ENCODE peak calls at places on chromosome 13, in four cellular contexts. L is neural crest cell; R is stimulated activated CD4-positive, alpha-beta T cell treated with anti-CD3 and anti-CD28 coated beads, Interleukin-1b, Interleukin-23, amount 100 ng/mL, for 1 hour; C is iPS-NIHi11. Q is an unnamed sample.
A peak's percentile ranks its signal among the peaks of the same experiment; 100 is the strongest.

GRCh38 chr13:38430761-38431160 is 81.1 kb downstream of the UFM1 start:
- DNase-seq in R (no peak), L (no peak), C (no peak), Q (no peak)

GRCh38 chr13:32092471-32092870 is 60.9 kb downstream of the FRY start:
- DNase-seq in L (no peak), R (no peak), C (no peak), Q (no peak)

GRCh38 chr13:97352815-97353214 is 81.2 kb upstream of the RAP2A start:
- DNase-seq in R (no peak), L (no peak), C (no peak), Q (no peak)

GRCh38 chr13:111559612-111560423 is 239.4 kb downstream of the TEX29 start:
- DNase-seq in R (no peak), C (no peak), L (no peak), Q (no peak)

GRCh38 chr13:23378009-23378632 is 55.4 kb downstream of the SACS start:
- DNase-seq in R (peak; percentile 23), C (peak; percentile 18), L (no peak), Q (no peak)

GRCh38 chr13:105135852-105136251 is 1399.6 kb downstream of the EFNB2 start:
- DNase-seq in C (no peak), R (no peak), L (no peak), Q (no peak)

GRCh38 chr13:39607876-39608275 is 4.9 kb upstream of the LHFPL6 start:
- DNase-seq in L (no peak), C (no peak), R (no peak), Q (no peak)

GRCh38 chr13:54836273-54836672 is 1807.7 kb downstream of the OLFM4 start:
- DNase-seq in R (no peak), C (no peak), L (no peak), Q (no peak)

GRCh38 chr13:57865600-57866294 is 234.2 kb downstream of the PCDH17 start:
- DNase-seq in C (no peak), L (no peak), R (no peak), Q (no peak)

GRCh38 chr13:108281941-108282340 is 12.4 kb downstream of the TNFSF13B start:
- DNase-seq in R (no peak), L (no peak), C (no peak), Q (no peak)

Q was measured in activated T-helper 1 cell treated with anti-CD3 and anti-CD28 coated beads, Interleukin-2, amount 50 U/mL, for 16 hours.